ENCODE peak calls at places on chromosomes 13 and 19, in five cellular contexts. One of them, this sample, is unnamed.

GRCh38 chr13:70568571-70568970 is 460.3 kb upstream of the KLHL1 start:
- DNase-seq in pancreas: no peak
- DNase-seq in Panc1: peak; percentile 27
- DNase-seq in A549: peak; percentile 1
- DNase-seq in Caco-2: peak; percentile 59
- DNase-seq in this sample: peak; percentile 77

GRCh38 chr13:113118328-113119021 is 4.1 kb upstream of the F10 start:
- DNase-seq in pancreas: no peak
- DNase-seq in Caco-2: no peak
- DNase-seq in Panc1: no peak
- DNase-seq in A549: no peak
- DNase-seq in this sample: no peak

GRCh38 chr19:19597809-19598306 is 20.6 kb downstream of the PBX4 start:
- DNase-seq in A549: no peak
- DNase-seq in Panc1: no peak
- DNase-seq in pancreas: no peak
- DNase-seq in Caco-2: no peak
- DNase-seq in this sample: no peak

GRCh38 chr13:102517959-102518358 is 78.8 kb upstream of the TPP2 start:
- DNase-seq in Caco-2: no peak
- DNase-seq in A549: no peak
- DNase-seq in pancreas: no peak
- DNase-seq in Panc1: no peak
- DNase-seq in this sample: no peak

GRCh38 chr19:12783849-12784393 is 7.4 kb upstream of the JUNB start:
- DNase-seq in Caco-2: peak; percentile 67
- DNase-seq in A549: no peak
- DNase-seq in Panc1: no peak
- DNase-seq in pancreas: no peak
- DNase-seq in this sample: peak; percentile 45

GRCh38 chr13:30985637-30986205 is 53.3 kb downstream of the TEX26 start:
- DNase-seq in Caco-2: no peak
- DNase-seq in A549: no peak
- DNase-seq in pancreas: no peak
- DNase-seq in Panc1: no peak
- DNase-seq in this sample: peak; percentile 73

GRCh38 chr13:37561031-37561430 is 37.5 kb downstream of the POSTN start:
- DNase-seq in A549: no peak
- DNase-seq in Panc1: no peak
- DNase-seq in Caco-2: no peak
- DNase-seq in pancreas: no peak
- DNase-seq in this sample: no peak

GRCh38 chr19:10961073-10961762 is 388 bp downstream of the SMARCA4 start:
- DNase-seq in A549: no peak
- DNase-seq in Caco-2: peak; percentile 39
- DNase-seq in pancreas: no peak
- DNase-seq in Panc1: no peak
- DNase-seq in this sample: peak; percentile 64

GRCh38 chr19:14272623-14273022 is 66.7 kb upstream of the ADGRL1 start:
- DNase-seq in A549: no peak
- DNase-seq in pancreas: no peak
- DNase-seq in Panc1: no peak
- DNase-seq in Caco-2: no peak
- DNase-seq in this sample: no peak

GRCh38 chr19:39833464-39834286 is at the start of gene DYRK1B:
- DNase-seq in Panc1: peak; percentile 100
- DNase-seq in A549: peak; percentile 100
- DNase-seq in pancreas: peak; percentile 96
- DNase-seq in Caco-2: peak; percentile 74
- DNase-seq in this sample: peak; percentile 99

GRCh38 chr13:34153428-34154180 is 335.7 kb downstream of the RFC3 start:
- DNase-seq in Panc1: no peak
- DNase-seq in A549: no peak
- DNase-seq in Caco-2: no peak
- DNase-seq in pancreas: no peak
- DNase-seq in this sample: no peak

GRCh38 chr19:42282036-42282762 is 13.1 kb downstream of the CIC start:
- DNase-seq in Panc1: no peak
- DNase-seq in A549: peak; percentile 43
- DNase-seq in pancreas: no peak
- DNase-seq in Caco-2: no peak
- DNase-seq in this sample: peak; percentile 72

GRCh38 chr13:112685856-112686255 is 4.0 kb upstream of the ATP11A start:
- DNase-seq in Caco-2: no peak
- DNase-seq in pancreas: no peak
- DNase-seq in A549: no peak
- DNase-seq in Panc1: no peak
- DNase-seq in this sample: no peak

GRCh38 chr13:52638929-52639328 is 3.3 kb upstream of the HNRNPA1L2 start:
- DNase-seq in A549: no peak
- DNase-seq in Panc1: no peak
- DNase-seq in pancreas: no peak
- DNase-seq in Caco-2: no peak
- DNase-seq in this sample: no peak

GRCh38 chr19:14333101-14333871 is 48.0 kb upstream of the ADGRE5 start:
- DNase-seq in A549: peak; percentile 73
- DNase-seq in pancreas: no peak
- DNase-seq in Caco-2: peak; percentile 32
- DNase-seq in Panc1: no peak
- DNase-seq in this sample: peak; percentile 12

GRCh38 chr19:10013834-10014618 is 743 bp downstream of the RDH8 start:
- DNase-seq in A549: no peak
- DNase-seq in pancreas: no peak
- DNase-seq in Caco-2: no peak
- DNase-seq in Panc1: no peak
- DNase-seq in this sample: no peak

GRCh38 chr13:51895906-51896888 is 34.4 kb downstream of the CCDC70 start:
- DNase-seq in A549: peak; percentile 41
- DNase-seq in Panc1: peak; percentile 17
- DNase-seq in pancreas: peak; percentile 62
- DNase-seq in Caco-2: peak; percentile 75
- DNase-seq in this sample: peak; percentile 76

GRCh38 chr13:44710576-44710975 is 134.4 kb upstream of the TSC22D1 start:
- DNase-seq in pancreas: no peak
- DNase-seq in A549: peak; percentile 32
- DNase-seq in Panc1: no peak
- DNase-seq in Caco-2: no peak
- DNase-seq in this sample: peak; percentile 74

GRCh38 chr13:27036236-27036981 is 135.2 kb downstream of the USP12 start:
- DNase-seq in Caco-2: peak; percentile 52
- DNase-seq in A549: peak; percentile 32
- DNase-seq in Panc1: no peak
- DNase-seq in pancreas: no peak
- DNase-seq in this sample: peak; percentile 44

GRCh38 chr13:27035892-27036235 is 135.7 kb downstream of the USP12 start:
- DNase-seq in A549: peak; percentile 48
- DNase-seq in pancreas: no peak
- DNase-seq in Caco-2: no peak
- DNase-seq in Panc1: no peak
- DNase-seq in this sample: no peak

GRCh38 chr13:27038323-27038722 is 133.3 kb downstream of the USP12 start:
- DNase-seq in A549: peak; percentile 52
- DNase-seq in Panc1: no peak
- DNase-seq in Caco-2: no peak
- DNase-seq in pancreas: no peak
- DNase-seq in this sample: peak; percentile 57

GRCh38 chr13:27037571-27037970 is 134.0 kb downstream of the USP12 start:
- DNase-seq in Caco-2: no peak
- DNase-seq in A549: no peak
- DNase-seq in pancreas: no peak
- DNase-seq in Panc1: no peak
- DNase-seq in this sample: no peak

DNA sequence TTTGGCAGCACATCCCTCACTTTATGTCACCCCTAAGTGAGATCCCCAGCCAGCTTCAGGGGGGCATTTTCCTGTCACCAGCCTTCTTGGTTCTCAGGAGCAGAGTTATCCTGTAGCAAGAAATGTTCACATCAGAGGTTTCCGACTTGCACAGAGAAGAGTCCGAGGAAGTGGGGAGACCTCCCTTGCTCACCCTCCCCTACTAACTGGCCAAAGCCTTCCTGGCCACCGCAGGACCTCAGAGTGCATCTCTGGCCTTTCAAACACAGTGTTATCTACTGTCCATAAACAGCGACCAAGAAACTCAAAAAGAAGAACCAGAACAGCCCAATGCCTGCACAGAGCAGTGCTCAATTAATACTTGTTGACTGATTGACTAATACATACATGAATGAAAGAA is 134.4 kb downstream of the USP12 start:
- DNase-seq in A549: no peak
- DNase-seq in Caco-2: no peak
- DNase-seq in pancreas: no peak
- DNase-seq in Panc1: no peak
- DNase-seq in this sample: no peak
- H3K4me1 ChIP-seq in A549: peaks cover 44% of the 10 kb centered on the region
- H3K4me1 ChIP-seq in Caco-2: peaks cover 44% of the 10 kb centered on the region
- H3K4me1 ChIP-seq in pancreas: no peaks in the 10 kb centered on the region
- H3K4me1 ChIP-seq in Panc1: peaks cover 52% of the 10 kb centered on the region
- H3K4me1 ChIP-seq in this sample: peaks cover 27% of the 10 kb centered on the region

GRCh38 chr19:50333737-50334617 is 4.8 kb upstream of the KCNC3 start:
- DNase-seq in Panc1: no peak
- DNase-seq in pancreas: peak; percentile 89
- DNase-seq in A549: peak; percentile 99
- DNase-seq in Caco-2: peak; percentile 92
- DNase-seq in this sample: peak; percentile 84

GRCh38 chr19:50332264-50333038 is 3.3 kb upstream of the KCNC3 start:
- DNase-seq in Caco-2: peak; percentile 88
- DNase-seq in Panc1: no peak
- DNase-seq in A549: no peak
- DNase-seq in pancreas: peak; percentile 45
- DNase-seq in this sample: no peak

GRCh38 chr19:50334741-50335421 is 5.7 kb upstream of the KCNC3 start:
- DNase-seq in Panc1: no peak
- DNase-seq in A549: no peak
- DNase-seq in Caco-2: no peak
- DNase-seq in pancreas: peak; percentile 39
- DNase-seq in this sample: no peak

GRCh38 chr19:50332014-50332263 is 2.8 kb upstream of the KCNC3 start:
- DNase-seq in Panc1: no peak
- DNase-seq in pancreas: no peak
- DNase-seq in Caco-2: no peak
- DNase-seq in A549: no peak
- DNase-seq in this sample: no peak

DNA sequence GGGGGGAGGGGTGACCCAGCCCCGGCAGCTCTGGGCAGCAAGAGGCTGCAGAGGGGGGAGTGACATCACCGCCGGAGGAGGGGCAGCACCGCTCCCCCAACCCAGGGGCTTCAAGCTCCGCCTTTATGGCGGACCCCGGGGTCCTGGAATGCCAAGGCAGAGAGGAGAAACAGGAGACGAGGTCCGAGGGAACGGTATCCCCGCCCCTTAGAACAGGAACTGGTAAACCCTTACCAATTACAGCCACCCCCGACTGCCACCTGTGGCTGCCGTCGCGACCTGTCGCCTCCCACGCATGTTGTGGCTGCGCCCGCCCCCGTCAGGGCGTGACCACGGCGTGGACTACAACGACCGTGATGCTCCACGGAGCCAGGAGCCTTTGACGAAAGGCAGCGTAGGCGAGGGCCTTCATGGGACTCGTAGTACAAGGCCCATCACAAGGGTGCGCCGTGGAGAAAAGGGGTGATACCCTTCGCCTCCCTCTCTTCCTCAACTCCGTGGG is 4.1 kb upstream of the KCNC3 start:
- DNase-seq in pancreas: peak; percentile 92
- DNase-seq in A549: peak; percentile 97
- DNase-seq in Caco-2: peak; percentile 98
- DNase-seq in Panc1: peak; percentile 72
- DNase-seq in this sample: peak; percentile 88
- H3K4me1 ChIP-seq in pancreas: peaks cover 20% of the 10 kb centered on the region
- H3K4me1 ChIP-seq in A549: peaks cover 31% of the 10 kb centered on the region
- H3K4me1 ChIP-seq in Caco-2: peaks cover 19% of the 10 kb centered on the region
- H3K4me1 ChIP-seq in Panc1: peaks cover 9% of the 10 kb centered on the region
- H3K4me1 ChIP-seq in this sample: peaks cover 9% of the 10 kb centered on the region

DNA sequence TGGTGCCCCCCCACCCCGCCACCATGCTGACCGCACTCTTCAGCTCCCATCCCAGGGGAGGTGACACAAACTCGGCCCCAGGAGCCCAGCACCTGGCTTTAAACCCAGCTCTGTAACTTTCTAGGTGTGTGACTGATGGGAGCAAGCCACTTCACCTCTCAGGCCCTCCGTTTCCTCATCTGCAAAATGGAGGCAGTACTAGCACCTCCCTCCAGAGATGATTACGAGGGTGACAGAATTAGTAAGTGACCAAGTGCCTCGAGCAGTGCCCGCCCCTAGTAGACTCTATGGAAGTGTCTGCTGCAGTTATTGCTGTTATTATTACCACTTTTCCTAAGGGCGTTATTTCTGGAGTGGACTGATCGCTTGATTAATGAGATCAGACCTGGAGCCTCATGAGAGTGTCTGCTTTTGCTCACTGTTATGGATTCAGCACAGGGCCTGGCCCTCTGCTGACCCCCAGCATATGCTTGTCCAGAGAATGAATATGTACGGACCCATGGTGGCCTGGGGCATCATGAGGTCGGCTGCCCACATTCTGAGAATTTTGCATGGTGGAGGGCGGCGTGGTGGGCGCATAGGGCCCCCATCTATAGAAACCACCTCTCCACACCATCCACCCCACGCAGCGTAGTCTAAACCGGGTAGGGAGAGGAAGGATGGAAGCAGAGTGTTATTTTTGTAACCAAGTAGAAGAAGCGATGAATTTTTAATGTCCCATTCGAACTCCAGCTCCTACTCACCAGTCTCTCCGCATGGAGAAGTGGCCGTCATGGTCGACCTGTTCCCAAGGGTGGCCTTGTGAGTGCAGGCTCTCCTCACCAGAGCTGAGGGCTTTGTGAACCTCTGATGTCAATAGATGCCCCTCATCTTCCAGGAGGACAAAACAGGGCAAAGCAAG is 48.2 kb downstream of the CAPN12 start:
- DNase-seq in pancreas: no peak
- DNase-seq in Caco-2: no peak
- DNase-seq in A549: no peak
- DNase-seq in Panc1: no peak
- DNase-seq in this sample: no peak
- H3K4me1 ChIP-seq in pancreas: peaks cover 23% of the 10 kb centered on the region
- H3K4me1 ChIP-seq in Caco-2: peaks cover 73% of the 10 kb centered on the region
- H3K4me1 ChIP-seq in A549: peaks cover 100% of the 10 kb centered on the region
- H3K4me1 ChIP-seq in Panc1: peaks cover 100% of the 10 kb centered on the region
- H3K4me1 ChIP-seq in this sample: peaks cover 18% of the 10 kb centered on the region

GRCh38 chr19:31109626-31110025 is 239.6 kb downstream of the TSHZ3 start:
- DNase-seq in Panc1: no peak
- DNase-seq in Caco-2: no peak
- DNase-seq in pancreas: no peak
- DNase-seq in A549: no peak
- DNase-seq in this sample: no peak
- H3K4me1 ChIP-seq in Panc1: peaks cover 20% of the 10 kb centered on the region
- H3K4me1 ChIP-seq in Caco-2: no peaks in the 10 kb centered on the region
- H3K4me1 ChIP-seq in pancreas: no peaks in the 10 kb centered on the region
- H3K4me1 ChIP-seq in A549: peaks cover 7% of the 10 kb centered on the region
- H3K4me1 ChIP-seq in this sample: no peaks in the 10 kb centered on the region

DNA sequence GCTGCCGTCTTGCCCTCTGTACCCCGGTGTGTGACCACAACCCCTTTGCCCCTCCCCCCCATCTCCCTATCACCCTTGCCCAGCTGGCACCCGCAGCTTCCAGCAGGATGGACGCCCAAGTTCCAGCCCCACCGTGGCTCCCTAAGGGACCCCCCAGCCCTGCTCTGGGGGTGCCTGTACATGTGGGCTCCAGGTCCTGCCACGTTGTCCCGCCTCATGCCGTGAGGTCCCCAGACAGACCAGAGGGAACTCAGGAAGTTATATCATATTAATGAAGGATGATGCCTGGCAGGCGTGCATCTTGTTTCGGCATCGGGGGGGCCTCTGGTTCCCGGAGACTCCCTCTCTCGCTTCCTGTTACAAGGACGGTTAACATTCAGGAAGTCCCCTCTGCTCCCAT is 1.6 kb upstream of the PTGIR start:
- DNase-seq in Panc1: no peak
- DNase-seq in Caco-2: no peak
- DNase-seq in pancreas: no peak
- DNase-seq in A549: no peak
- DNase-seq in this sample: no peak
- H3K4me1 ChIP-seq in Panc1: no peaks in the 10 kb centered on the region
- H3K4me1 ChIP-seq in Caco-2: peaks cover 3% of the 10 kb centered on the region
- H3K4me1 ChIP-seq in pancreas: no peaks in the 10 kb centered on the region
- H3K4me1 ChIP-seq in A549: peaks cover 15% of the 10 kb centered on the region
- H3K4me1 ChIP-seq in this sample: peaks cover 30% of the 10 kb centered on the region

This sample was measured in adipocyte.